ENCODE peak calls at places on chromosomes 3 and 15, in ten cellular contexts. Q is pulmonary artery endothelial cell, V is naive B cell, C is heart left ventricle, A is left ventricle myocardium superior, E is ureter, G is tibial artery, N is fibroblast of lung, H is iris pigment epithelial cell, S is cardiac fibroblast. R is an unnamed sample.

GRCh38 chr15:99731336-99732267 is 1.6 kb downstream of the LYSMD4 start:
- DNase-seq in Q (no peak), V (no peak), C (no peak), A (peak; percentile 45), E (no peak), G (no peak), N (no peak), H (no peak), S (no peak), R (no peak)

GRCh38 chr3:44584646-44585501 is at the start of gene ZNF660:
- DNase-seq in Q (peak; percentile 13), V (peak; percentile 20), C (peak; percentile 70), A (peak; percentile 69), E (peak; percentile 57), G (peak; percentile 80), N (peak; percentile 83), H (peak; percentile 83), S (peak; percentile 53), R (peak; percentile 73)

GRCh38 chr3:20041197-20041780 is 1.0 kb downstream of the KAT2B start:
- DNase-seq in Q (no peak), V (peak; percentile 68), C (peak; percentile 96), A (peak; percentile 95), E (peak; percentile 87), G (peak; percentile 94), N (peak; percentile 75), H (peak; percentile 31), S (peak; percentile 60), R (peak; percentile 67)

GRCh38 chr3:62161306-62161705 is 212.0 kb downstream of the FEZF2 start:
- DNase-seq in Q (peak; percentile 36), V (no peak), C (peak; percentile 47), A (no peak), E (no peak), G (no peak), N (peak; percentile 90), H (peak; percentile 78), S (peak; percentile 84), R (peak; percentile 47)

GRCh38 chr3:95289295-95289694 is 1226.4 kb downstream of the NSUN3 start:
- DNase-seq in Q (no peak), V (no peak), C (no peak), A (no peak), E (no peak), G (no peak), N (peak; percentile 41), H (peak; percentile 68), S (peak; percentile 83), R (no peak)

GRCh38 chr15:36951747-36952247 is 148.6 kb downstream of the MEIS2 start:
- DNase-seq in Q (no peak), V (no peak), C (no peak), A (no peak), E (no peak), G (no peak), N (peak; percentile 76), H (peak; percentile 11), S (peak; percentile 52), R (peak; percentile 69)

GRCh38 chr15:68626739-68627138 is 47.9 kb downstream of the CORO2B start:
- DNase-seq in Q (no peak), V (no peak), C (no peak), A (no peak), E (no peak), G (no peak), N (no peak), H (peak; percentile 59), S (peak; percentile 50), R (no peak)

GRCh38 chr15:71780349-71780976 is 29.9 kb upstream of the NR2E3 start:
- DNase-seq in Q (no peak), V (peak; percentile 16), C (no peak), A (no peak), E (no peak), G (peak; percentile 64), N (peak; percentile 84), H (peak; percentile 71), S (peak; percentile 88), R (peak; percentile 44)

GRCh38 chr15:30043211-30043655 is 39.5 kb upstream of the GOLGA8J start:
- DNase-seq in Q (no peak), V (no peak), C (no peak), A (no peak), E (no peak), G (no peak), N (peak; percentile 59), H (peak; percentile 56), S (peak; percentile 51), R (peak; percentile 23)

GRCh38 chr3:152402698-152403456 is 134.1 kb downstream of the MBNL1 start:
- DNase-seq in Q (no peak), V (no peak), C (no peak), A (no peak), E (no peak), G (no peak), N (no peak), H (peak; percentile 57), S (peak; percentile 38), R (no peak)

GRCh38 chr15:68638953-68639500 is 60.2 kb downstream of the CORO2B start:
- DNase-seq in Q (no peak), V (no peak), C (no peak), A (no peak), E (no peak), G (no peak), N (peak; percentile 81), H (peak; percentile 54), S (peak; percentile 70), R (peak; percentile 45)

GRCh38 chr3:45219694-45220093 is 6.4 kb downstream of the TMEM158 start:
- DNase-seq in Q (no peak), V (no peak), C (no peak), A (no peak), E (no peak), G (no peak), N (no peak), H (no peak), S (no peak), R (no peak)

GRCh38 chr3:185693985-185694675 is 108.0 kb downstream of the SENP2 start:
- DNase-seq in Q (no peak), V (no peak), C (no peak), A (no peak), E (no peak), G (no peak), N (no peak), H (peak; percentile 38), S (peak; percentile 60), R (peak; percentile 56)

GRCh38 chr15:60511351-60512157 is 32.6 kb upstream of the ICE2 start:
- DNase-seq in Q (no peak), V (no peak), C (no peak), A (no peak), E (no peak), G (no peak), N (peak; percentile 33), H (no peak), S (no peak), R (no peak)

GRCh38 chr15:45023659-45024320 is 795 bp downstream of the SORD start:
- DNase-seq in Q (no peak), V (no peak), C (no peak), A (no peak), E (no peak), G (no peak), N (peak; percentile 19), H (peak; percentile 9), S (peak; percentile 13), R (peak; percentile 5)

GRCh38 chr15:70863450-70864218 is 9.7 kb upstream of the LARP6 start:
- DNase-seq in Q (no peak), V (no peak), C (peak; percentile 47), A (no peak), E (no peak), G (no peak), N (peak; percentile 85), H (peak; percentile 91), S (peak; percentile 86), R (peak; percentile 86)

GRCh38 chr3:184261270-184262165 is at the start of gene CAMK2N2:
- DNase-seq in Q (no peak), V (peak; percentile 36), C (peak; percentile 60), A (peak; percentile 64), E (no peak), G (peak; percentile 69), N (peak; percentile 38), H (peak; percentile 62), S (peak; percentile 47), R (peak; percentile 66)

GRCh38 chr3:166265153-166265552 is 427.9 kb upstream of the BCHE start:
- DNase-seq in Q (no peak), V (no peak), C (no peak), A (no peak), E (no peak), G (no peak), N (no peak), H (no peak), S (no peak), R (no peak)

GRCh38 chr3:72086051-72086711 is 301.2 kb upstream of the PROK2 start:
- DNase-seq in Q (no peak), V (no peak), C (no peak), A (no peak), E (no peak), G (no peak), N (peak; percentile 25), H (peak; percentile 27), S (no peak), R (no peak)

GRCh38 chr3:124797426-124797945 is 67.2 kb downstream of the UMPS start:
- DNase-seq in Q (no peak), V (no peak), C (no peak), A (no peak), E (no peak), G (no peak), N (no peak), H (no peak), S (no peak), R (no peak)

GRCh38 chr3:39285333-39285732 is 5.5 kb upstream of the CX3CR1 start:
- DNase-seq in Q (no peak), V (no peak), C (no peak), A (no peak), E (no peak), G (no peak), N (no peak), H (no peak), S (no peak), R (no peak)

GRCh38 chr3:197956626-197956988 is 3.4 kb upstream of the LMLN start:
- DNase-seq in Q (no peak), V (no peak), C (no peak), A (no peak), E (no peak), G (no peak), N (no peak), H (no peak), S (no peak), R (no peak)

GRCh38 chr3:197103766-197104165 is 74.1 kb upstream of the MELTF start:
- DNase-seq in Q (no peak), V (no peak), C (no peak), A (no peak), E (no peak), G (no peak), N (no peak), H (peak; percentile 77), S (peak; percentile 33), R (no peak)

GRCh38 chr3:185046623-185047022 is 106.2 kb downstream of the C3orf70 start:
- DNase-seq in Q (no peak), V (no peak), C (no peak), A (no peak), E (no peak), G (no peak), N (no peak), H (no peak), S (no peak), R (no peak)